ENCODE peak calls at places on chromosomes 7 and 10, in six cellular contexts. One of them, this sample, is unnamed.

GRCh38 chr7:36285276-36285675 is 104.4 kb upstream of the ANLN start:
- DNase-seq in cardiac fibroblast: no peak
- DNase-seq in mucosa of gallbladder: no peak
- DNase-seq in activated CD8-positive, alpha-beta memory T cell treated with anti-CD3 and anti-CD28 coated beads, Interleukin-2, amount 50 U/mL, for 48 hours: no peak
- DNase-seq in activated CD4-positive, alpha-beta T cell treated with anti-CD3 and anti-CD28 coated beads for 36 hours: no peak
- DNase-seq in left lung: no peak
- DNase-seq in this sample: no peak

GRCh38 chr7:91942312-91942711 is 1.6 kb downstream of the AKAP9 start:
- DNase-seq in mucosa of gallbladder: no peak
- DNase-seq in activated CD8-positive, alpha-beta memory T cell treated with anti-CD3 and anti-CD28 coated beads, Interleukin-2, amount 50 U/mL, for 48 hours: no peak
- DNase-seq in cardiac fibroblast: no peak
- DNase-seq in activated CD4-positive, alpha-beta T cell treated with anti-CD3 and anti-CD28 coated beads for 36 hours: no peak
- DNase-seq in left lung: no peak
- DNase-seq in this sample: peak; percentile 1

GRCh38 chr10:73893386-73893785 is 17.5 kb upstream of the PLAU start:
- DNase-seq in activated CD4-positive, alpha-beta T cell treated with anti-CD3 and anti-CD28 coated beads for 36 hours: no peak
- DNase-seq in activated CD8-positive, alpha-beta memory T cell treated with anti-CD3 and anti-CD28 coated beads, Interleukin-2, amount 50 U/mL, for 48 hours: no peak
- DNase-seq in left lung: no peak
- DNase-seq in cardiac fibroblast: no peak
- DNase-seq in mucosa of gallbladder: no peak
- DNase-seq in this sample: no peak

GRCh38 chr7:33998487-33998886 is 93.1 kb downstream of the BMPER start:
- DNase-seq in mucosa of gallbladder: no peak
- DNase-seq in left lung: no peak
- DNase-seq in activated CD4-positive, alpha-beta T cell treated with anti-CD3 and anti-CD28 coated beads for 36 hours: no peak
- DNase-seq in cardiac fibroblast: peak; percentile 52
- DNase-seq in activated CD8-positive, alpha-beta memory T cell treated with anti-CD3 and anti-CD28 coated beads, Interleukin-2, amount 50 U/mL, for 48 hours: no peak
- DNase-seq in this sample: no peak

GRCh38 chr7:111486472-111487142 is 75.7 kb downstream of the IMMP2L start:
- DNase-seq in activated CD4-positive, alpha-beta T cell treated with anti-CD3 and anti-CD28 coated beads for 36 hours: no peak
- DNase-seq in mucosa of gallbladder: no peak
- DNase-seq in left lung: no peak
- DNase-seq in cardiac fibroblast: peak; percentile 80
- DNase-seq in activated CD8-positive, alpha-beta memory T cell treated with anti-CD3 and anti-CD28 coated beads, Interleukin-2, amount 50 U/mL, for 48 hours: no peak
- DNase-seq in this sample: peak; percentile 31

GRCh38 chr10:64635906-64636305 is 1114.7 kb downstream of the REEP3 start:
- DNase-seq in activated CD4-positive, alpha-beta T cell treated with anti-CD3 and anti-CD28 coated beads for 36 hours: no peak
- DNase-seq in cardiac fibroblast: no peak
- DNase-seq in left lung: no peak
- DNase-seq in mucosa of gallbladder: no peak
- DNase-seq in activated CD8-positive, alpha-beta memory T cell treated with anti-CD3 and anti-CD28 coated beads, Interleukin-2, amount 50 U/mL, for 48 hours: no peak
- DNase-seq in this sample: no peak

GRCh38 chr10:47354162-47354561 is 6.0 kb downstream of the RBP3 start:
- DNase-seq in activated CD4-positive, alpha-beta T cell treated with anti-CD3 and anti-CD28 coated beads for 36 hours: no peak
- DNase-seq in activated CD8-positive, alpha-beta memory T cell treated with anti-CD3 and anti-CD28 coated beads, Interleukin-2, amount 50 U/mL, for 48 hours: no peak
- DNase-seq in cardiac fibroblast: peak; percentile 31
- DNase-seq in mucosa of gallbladder: no peak
- DNase-seq in left lung: no peak
- DNase-seq in this sample: no peak

GRCh38 chr7:12898004-12898403 is 210.6 kb downstream of the ARL4A start:
- DNase-seq in activated CD4-positive, alpha-beta T cell treated with anti-CD3 and anti-CD28 coated beads for 36 hours: no peak
- DNase-seq in left lung: no peak
- DNase-seq in mucosa of gallbladder: no peak
- DNase-seq in cardiac fibroblast: no peak
- DNase-seq in activated CD8-positive, alpha-beta memory T cell treated with anti-CD3 and anti-CD28 coated beads, Interleukin-2, amount 50 U/mL, for 48 hours: no peak
- DNase-seq in this sample: no peak

GRCh38 chr7:75599244-75599771 is 107.2 kb downstream of the SPDYE5 start:
- DNase-seq in activated CD8-positive, alpha-beta memory T cell treated with anti-CD3 and anti-CD28 coated beads, Interleukin-2, amount 50 U/mL, for 48 hours: no peak
- DNase-seq in activated CD4-positive, alpha-beta T cell treated with anti-CD3 and anti-CD28 coated beads for 36 hours: no peak
- DNase-seq in mucosa of gallbladder: no peak
- DNase-seq in left lung: no peak
- DNase-seq in cardiac fibroblast: no peak
- DNase-seq in this sample: no peak

GRCh38 chr10:62459072-62459471 is 84.9 kb downstream of the ZNF365 start:
- DNase-seq in activated CD8-positive, alpha-beta memory T cell treated with anti-CD3 and anti-CD28 coated beads, Interleukin-2, amount 50 U/mL, for 48 hours: no peak
- DNase-seq in cardiac fibroblast: peak; percentile 72
- DNase-seq in left lung: no peak
- DNase-seq in activated CD4-positive, alpha-beta T cell treated with anti-CD3 and anti-CD28 coated beads for 36 hours: no peak
- DNase-seq in mucosa of gallbladder: peak; percentile 22
- DNase-seq in this sample: no peak

GRCh38 chr10:98675902-98676301 is 229.2 kb upstream of the HPS1 start:
- DNase-seq in left lung: no peak
- DNase-seq in activated CD4-positive, alpha-beta T cell treated with anti-CD3 and anti-CD28 coated beads for 36 hours: no peak
- DNase-seq in cardiac fibroblast: no peak
- DNase-seq in mucosa of gallbladder: no peak
- DNase-seq in activated CD8-positive, alpha-beta memory T cell treated with anti-CD3 and anti-CD28 coated beads, Interleukin-2, amount 50 U/mL, for 48 hours: no peak
- DNase-seq in this sample: no peak

GRCh38 chr10:7484456-7485266 is 73.8 kb upstream of the SFMBT2 start:
- DNase-seq in mucosa of gallbladder: peak; percentile 42
- DNase-seq in left lung: no peak
- DNase-seq in activated CD8-positive, alpha-beta memory T cell treated with anti-CD3 and anti-CD28 coated beads, Interleukin-2, amount 50 U/mL, for 48 hours: no peak
- DNase-seq in cardiac fibroblast: no peak
- DNase-seq in activated CD4-positive, alpha-beta T cell treated with anti-CD3 and anti-CD28 coated beads for 36 hours: peak; percentile 72
- DNase-seq in this sample: no peak

GRCh38 chr10:90181251-90181691 is 479.9 kb downstream of the KIF20B start:
- DNase-seq in cardiac fibroblast: no peak
- DNase-seq in activated CD4-positive, alpha-beta T cell treated with anti-CD3 and anti-CD28 coated beads for 36 hours: no peak
- DNase-seq in mucosa of gallbladder: no peak
- DNase-seq in activated CD8-positive, alpha-beta memory T cell treated with anti-CD3 and anti-CD28 coated beads, Interleukin-2, amount 50 U/mL, for 48 hours: no peak
- DNase-seq in left lung: no peak
- DNase-seq in this sample: no peak

GRCh38 chr7:130878785-130879184 is 144.8 kb upstream of the KLF14 start:
- DNase-seq in activated CD8-positive, alpha-beta memory T cell treated with anti-CD3 and anti-CD28 coated beads, Interleukin-2, amount 50 U/mL, for 48 hours: peak; percentile 28
- DNase-seq in cardiac fibroblast: no peak
- DNase-seq in left lung: no peak
- DNase-seq in activated CD4-positive, alpha-beta T cell treated with anti-CD3 and anti-CD28 coated beads for 36 hours: no peak
- DNase-seq in mucosa of gallbladder: no peak
- DNase-seq in this sample: no peak

GRCh38 chr7:460374-461117 is 59.1 kb downstream of the PDGFA start:
- DNase-seq in left lung: peak; percentile 69
- DNase-seq in activated CD4-positive, alpha-beta T cell treated with anti-CD3 and anti-CD28 coated beads for 36 hours: no peak
- DNase-seq in mucosa of gallbladder: no peak
- DNase-seq in activated CD8-positive, alpha-beta memory T cell treated with anti-CD3 and anti-CD28 coated beads, Interleukin-2, amount 50 U/mL, for 48 hours: no peak
- DNase-seq in cardiac fibroblast: peak; percentile 48
- DNase-seq in this sample: no peak

GRCh38 chr7:149682038-149682437 is 91.3 kb downstream of the ZNF467 start:
- DNase-seq in left lung: no peak
- DNase-seq in activated CD4-positive, alpha-beta T cell treated with anti-CD3 and anti-CD28 coated beads for 36 hours: no peak
- DNase-seq in cardiac fibroblast: no peak
- DNase-seq in mucosa of gallbladder: no peak
- DNase-seq in activated CD8-positive, alpha-beta memory T cell treated with anti-CD3 and anti-CD28 coated beads, Interleukin-2, amount 50 U/mL, for 48 hours: no peak
- DNase-seq in this sample: no peak

GRCh38 chr10:75240329-75240728 is 4.6 kb upstream of the COMTD1 start:
- DNase-seq in mucosa of gallbladder: no peak
- DNase-seq in cardiac fibroblast: no peak
- DNase-seq in activated CD8-positive, alpha-beta memory T cell treated with anti-CD3 and anti-CD28 coated beads, Interleukin-2, amount 50 U/mL, for 48 hours: no peak
- DNase-seq in left lung: no peak
- DNase-seq in activated CD4-positive, alpha-beta T cell treated with anti-CD3 and anti-CD28 coated beads for 36 hours: no peak
- DNase-seq in this sample: no peak

GRCh38 chr7:125555921-125556320 is 626.3 kb upstream of the POT1 start:
- DNase-seq in activated CD4-positive, alpha-beta T cell treated with anti-CD3 and anti-CD28 coated beads for 36 hours: no peak
- DNase-seq in mucosa of gallbladder: no peak
- DNase-seq in cardiac fibroblast: no peak
- DNase-seq in activated CD8-positive, alpha-beta memory T cell treated with anti-CD3 and anti-CD28 coated beads, Interleukin-2, amount 50 U/mL, for 48 hours: no peak
- DNase-seq in left lung: no peak
- DNase-seq in this sample: no peak

GRCh38 chr7:77651544-77652162 is 44.6 kb upstream of the RSBN1L start:
- DNase-seq in activated CD8-positive, alpha-beta memory T cell treated with anti-CD3 and anti-CD28 coated beads, Interleukin-2, amount 50 U/mL, for 48 hours: no peak
- DNase-seq in left lung: no peak
- DNase-seq in mucosa of gallbladder: peak; percentile 19
- DNase-seq in activated CD4-positive, alpha-beta T cell treated with anti-CD3 and anti-CD28 coated beads for 36 hours: peak; percentile 41
- DNase-seq in cardiac fibroblast: peak; percentile 62
- DNase-seq in this sample: no peak